ENCODE peak calls at places on chromosomes 12 and 14, in six cellular contexts. One of them, this sample, is unnamed.

GRCh38 chr14:93693914-93694313 is 94.4 kb downstream of the PRIMA1 start:
- DNase-seq in GOT3: no peak
- DNase-seq in natural killer cell: no peak
- DNase-seq in lung: no peak
- DNase-seq in AG04450: no peak
- DNase-seq in stimulated activated CD4-positive, alpha-beta T cell treated with anti-CD3 and anti-CD28 coated beads, TNF-alpha, amount 100 ng/mL, for 4 hours: no peak
- DNase-seq in this sample: no peak

GRCh38 chr12:110704750-110705149 is 15.8 kb upstream of the HVCN1 start:
- DNase-seq in natural killer cell: no peak
- DNase-seq in lung: no peak
- DNase-seq in stimulated activated CD4-positive, alpha-beta T cell treated with anti-CD3 and anti-CD28 coated beads, TNF-alpha, amount 100 ng/mL, for 4 hours: no peak
- DNase-seq in GOT3: no peak
- DNase-seq in AG04450: no peak
- DNase-seq in this sample: no peak

GRCh38 chr14:83849999-83850611 is 1679.8 kb upstream of the FLRT2 start:
- DNase-seq in natural killer cell: no peak
- DNase-seq in GOT3: no peak
- DNase-seq in stimulated activated CD4-positive, alpha-beta T cell treated with anti-CD3 and anti-CD28 coated beads, TNF-alpha, amount 100 ng/mL, for 4 hours: no peak
- DNase-seq in AG04450: no peak
- DNase-seq in lung: no peak
- DNase-seq in this sample: no peak

GRCh38 chr12:24232531-24232930 is 283.1 kb upstream of the SOX5 start:
- DNase-seq in GOT3: no peak
- DNase-seq in stimulated activated CD4-positive, alpha-beta T cell treated with anti-CD3 and anti-CD28 coated beads, TNF-alpha, amount 100 ng/mL, for 4 hours: no peak
- DNase-seq in AG04450: no peak
- DNase-seq in natural killer cell: no peak
- DNase-seq in lung: no peak
- DNase-seq in this sample: no peak

GRCh38 chr12:47302111-47302597 is 222.4 kb upstream of the AMIGO2 start:
- DNase-seq in AG04450: no peak
- DNase-seq in stimulated activated CD4-positive, alpha-beta T cell treated with anti-CD3 and anti-CD28 coated beads, TNF-alpha, amount 100 ng/mL, for 4 hours: no peak
- DNase-seq in lung: no peak
- DNase-seq in natural killer cell: no peak
- DNase-seq in GOT3: no peak
- DNase-seq in this sample: no peak

GRCh38 chr14:102264355-102264754 is 40.6 kb downstream of the MOK start:
- DNase-seq in stimulated activated CD4-positive, alpha-beta T cell treated with anti-CD3 and anti-CD28 coated beads, TNF-alpha, amount 100 ng/mL, for 4 hours: no peak
- DNase-seq in natural killer cell: no peak
- DNase-seq in AG04450: no peak
- DNase-seq in lung: no peak
- DNase-seq in GOT3: no peak
- DNase-seq in this sample: peak; percentile 63

GRCh38 chr14:24741871-24742270 is 107.9 kb upstream of the GZMB start:
- DNase-seq in stimulated activated CD4-positive, alpha-beta T cell treated with anti-CD3 and anti-CD28 coated beads, TNF-alpha, amount 100 ng/mL, for 4 hours: no peak
- DNase-seq in AG04450: no peak
- DNase-seq in natural killer cell: no peak
- DNase-seq in lung: no peak
- DNase-seq in GOT3: no peak
- DNase-seq in this sample: no peak

GRCh38 chr14:105282098-105282725 is 18.6 kb downstream of the BRF1 start:
- DNase-seq in GOT3: no peak
- DNase-seq in natural killer cell: no peak
- DNase-seq in stimulated activated CD4-positive, alpha-beta T cell treated with anti-CD3 and anti-CD28 coated beads, TNF-alpha, amount 100 ng/mL, for 4 hours: no peak
- DNase-seq in lung: no peak
- DNase-seq in AG04450: no peak
- DNase-seq in this sample: no peak

GRCh38 chr14:98077176-98077575 is 1194.8 kb downstream of the BCL11B start:
- DNase-seq in lung: no peak
- DNase-seq in natural killer cell: no peak
- DNase-seq in stimulated activated CD4-positive, alpha-beta T cell treated with anti-CD3 and anti-CD28 coated beads, TNF-alpha, amount 100 ng/mL, for 4 hours: no peak
- DNase-seq in GOT3: no peak
- DNase-seq in AG04450: no peak
- DNase-seq in this sample: no peak

GRCh38 chr12:68345763-68346162 is 13.6 kb upstream of the MDM1 start:
- DNase-seq in lung: no peak
- DNase-seq in stimulated activated CD4-positive, alpha-beta T cell treated with anti-CD3 and anti-CD28 coated beads, TNF-alpha, amount 100 ng/mL, for 4 hours: no peak
- DNase-seq in natural killer cell: no peak
- DNase-seq in GOT3: no peak
- DNase-seq in AG04450: no peak
- DNase-seq in this sample: no peak

GRCh38 chr12:56267443-56268071 is 815 bp downstream of the COQ10A start:
- DNase-seq in natural killer cell: no peak
- DNase-seq in GOT3: no peak
- DNase-seq in stimulated activated CD4-positive, alpha-beta T cell treated with anti-CD3 and anti-CD28 coated beads, TNF-alpha, amount 100 ng/mL, for 4 hours: no peak
- DNase-seq in AG04450: no peak
- DNase-seq in lung: no peak
- DNase-seq in this sample: no peak

GRCh38 chr12:120388711-120389431 is 19.9 kb upstream of the MSI1 start:
- DNase-seq in lung: no peak
- DNase-seq in GOT3: no peak
- DNase-seq in natural killer cell: no peak
- DNase-seq in AG04450: no peak
- DNase-seq in stimulated activated CD4-positive, alpha-beta T cell treated with anti-CD3 and anti-CD28 coated beads, TNF-alpha, amount 100 ng/mL, for 4 hours: no peak
- DNase-seq in this sample: no peak

GRCh38 chr14:99224116-99224910 is 47.7 kb downstream of the BCL11B start:
- DNase-seq in stimulated activated CD4-positive, alpha-beta T cell treated with anti-CD3 and anti-CD28 coated beads, TNF-alpha, amount 100 ng/mL, for 4 hours: no peak
- DNase-seq in natural killer cell: no peak
- DNase-seq in GOT3: no peak
- DNase-seq in AG04450: no peak
- DNase-seq in lung: no peak
- DNase-seq in this sample: no peak

GRCh38 chr14:51297066-51297465 is 57.0 kb downstream of the TMX1 start:
- DNase-seq in stimulated activated CD4-positive, alpha-beta T cell treated with anti-CD3 and anti-CD28 coated beads, TNF-alpha, amount 100 ng/mL, for 4 hours: no peak
- DNase-seq in natural killer cell: no peak
- DNase-seq in GOT3: no peak
- DNase-seq in lung: no peak
- DNase-seq in AG04450: no peak
- DNase-seq in this sample: no peak

GRCh38 chr12:53750812-53751335 is 905 bp downstream of the CISTR start:
- DNase-seq in stimulated activated CD4-positive, alpha-beta T cell treated with anti-CD3 and anti-CD28 coated beads, TNF-alpha, amount 100 ng/mL, for 4 hours: no peak
- DNase-seq in lung: no peak
- DNase-seq in GOT3: no peak
- DNase-seq in natural killer cell: no peak
- DNase-seq in AG04450: no peak
- DNase-seq in this sample: no peak

GRCh38 chr14:20820063-20820904 is 17.6 kb upstream of the RNASE1 start:
- DNase-seq in GOT3: no peak
- DNase-seq in lung: no peak
- DNase-seq in AG04450: no peak
- DNase-seq in stimulated activated CD4-positive, alpha-beta T cell treated with anti-CD3 and anti-CD28 coated beads, TNF-alpha, amount 100 ng/mL, for 4 hours: no peak
- DNase-seq in natural killer cell: no peak
- DNase-seq in this sample: no peak

GRCh38 chr14:53929871-53930685 is 26.5 kb downstream of the BMP4 start:
- DNase-seq in stimulated activated CD4-positive, alpha-beta T cell treated with anti-CD3 and anti-CD28 coated beads, TNF-alpha, amount 100 ng/mL, for 4 hours: no peak
- DNase-seq in natural killer cell: no peak
- DNase-seq in lung: no peak
- DNase-seq in AG04450: no peak
- DNase-seq in GOT3: no peak
- DNase-seq in this sample: no peak

GRCh38 chr12:22668441-22668840 is 43.5 kb downstream of the ETNK1 start:
- DNase-seq in lung: no peak
- DNase-seq in stimulated activated CD4-positive, alpha-beta T cell treated with anti-CD3 and anti-CD28 coated beads, TNF-alpha, amount 100 ng/mL, for 4 hours: no peak
- DNase-seq in AG04450: no peak
- DNase-seq in GOT3: no peak
- DNase-seq in natural killer cell: no peak
- DNase-seq in this sample: no peak

GRCh38 chr12:95633671-95634465 is 82.6 kb upstream of the USP44 start:
- DNase-seq in lung: no peak
- DNase-seq in stimulated activated CD4-positive, alpha-beta T cell treated with anti-CD3 and anti-CD28 coated beads, TNF-alpha, amount 100 ng/mL, for 4 hours: no peak
- DNase-seq in natural killer cell: no peak
- DNase-seq in AG04450: no peak
- DNase-seq in GOT3: no peak
- DNase-seq in this sample: no peak

GRCh38 chr12:59179231-59179630 is 258.9 kb upstream of the LRIG3 start:
- DNase-seq in natural killer cell: no peak
- DNase-seq in GOT3: no peak
- DNase-seq in stimulated activated CD4-positive, alpha-beta T cell treated with anti-CD3 and anti-CD28 coated beads, TNF-alpha, amount 100 ng/mL, for 4 hours: no peak
- DNase-seq in AG04450: no peak
- DNase-seq in lung: no peak
- DNase-seq in this sample: no peak

GRCh38 chr12:116125981-116126566 is 151.4 kb downstream of the MED13L start:
- DNase-seq in natural killer cell: no peak
- DNase-seq in stimulated activated CD4-positive, alpha-beta T cell treated with anti-CD3 and anti-CD28 coated beads, TNF-alpha, amount 100 ng/mL, for 4 hours: no peak
- DNase-seq in lung: no peak
- DNase-seq in GOT3: no peak
- DNase-seq in AG04450: no peak
- DNase-seq in this sample: no peak

GRCh38 chr14:85535916-85536834 is 6.2 kb downstream of the FLRT2 start:
- DNase-seq in AG04450: no peak
- DNase-seq in stimulated activated CD4-positive, alpha-beta T cell treated with anti-CD3 and anti-CD28 coated beads, TNF-alpha, amount 100 ng/mL, for 4 hours: no peak
- DNase-seq in GOT3: no peak
- DNase-seq in lung: no peak
- DNase-seq in natural killer cell: no peak
- DNase-seq in this sample: no peak

GRCh38 chr14:99721792-99722516 is 37.9 kb downstream of the CYP46A1 start:
- DNase-seq in GOT3: no peak
- DNase-seq in lung: no peak
- DNase-seq in natural killer cell: peak; percentile 6
- DNase-seq in stimulated activated CD4-positive, alpha-beta T cell treated with anti-CD3 and anti-CD28 coated beads, TNF-alpha, amount 100 ng/mL, for 4 hours: no peak
- DNase-seq in AG04450: no peak
- DNase-seq in this sample: no peak

GRCh38 chr12:53052419-53053222 is 2.8 kb downstream of the TNS2 start:
- DNase-seq in AG04450: no peak
- DNase-seq in lung: peak; percentile 91
- DNase-seq in GOT3: no peak
- DNase-seq in natural killer cell: no peak
- DNase-seq in stimulated activated CD4-positive, alpha-beta T cell treated with anti-CD3 and anti-CD28 coated beads, TNF-alpha, amount 100 ng/mL, for 4 hours: no peak
- DNase-seq in this sample: no peak

GRCh38 chr14:106813477-106813823 is 1287.1 kb downstream of the TMEM121 start:
- DNase-seq in GOT3: no peak
- DNase-seq in lung: no peak
- DNase-seq in AG04450: no peak
- DNase-seq in stimulated activated CD4-positive, alpha-beta T cell treated with anti-CD3 and anti-CD28 coated beads, TNF-alpha, amount 100 ng/mL, for 4 hours: no peak
- DNase-seq in natural killer cell: no peak
- DNase-seq in this sample: no peak

GRCh38 chr14:57699947-57700346 is 165.9 kb downstream of the SLC35F4 start:
- DNase-seq in AG04450: no peak
- DNase-seq in lung: no peak
- DNase-seq in GOT3: no peak
- DNase-seq in natural killer cell: no peak
- DNase-seq in stimulated activated CD4-positive, alpha-beta T cell treated with anti-CD3 and anti-CD28 coated beads, TNF-alpha, amount 100 ng/mL, for 4 hours: no peak
- DNase-seq in this sample: no peak

GRCh38 chr14:105337966-105338365 is 23.4 kb downstream of the PACS2 start:
- DNase-seq in lung: no peak
- DNase-seq in natural killer cell: no peak
- DNase-seq in GOT3: no peak
- DNase-seq in stimulated activated CD4-positive, alpha-beta T cell treated with anti-CD3 and anti-CD28 coated beads, TNF-alpha, amount 100 ng/mL, for 4 hours: no peak
- DNase-seq in AG04450: no peak
- DNase-seq in this sample: no peak

GRCh38 chr12:6778571-6779550 is 6.5 kb downstream of the LAG3 start:
- DNase-seq in GOT3: peak; percentile 76
- DNase-seq in AG04450: peak; percentile 85
- DNase-seq in stimulated activated CD4-positive, alpha-beta T cell treated with anti-CD3 and anti-CD28 coated beads, TNF-alpha, amount 100 ng/mL, for 4 hours: peak; percentile 74
- DNase-seq in lung: peak; percentile 95
- DNase-seq in natural killer cell: peak; percentile 79
- DNase-seq in this sample: peak; percentile 94

GRCh38 chr14:43481864-43482263 is 1025.2 kb downstream of the FSCB start:
- DNase-seq in GOT3: no peak
- DNase-seq in lung: no peak
- DNase-seq in natural killer cell: no peak
- DNase-seq in AG04450: no peak
- DNase-seq in stimulated activated CD4-positive, alpha-beta T cell treated with anti-CD3 and anti-CD28 coated beads, TNF-alpha, amount 100 ng/mL, for 4 hours: no peak
- DNase-seq in this sample: no peak

This sample was measured in stimulated activated effector memory CD8-positive, alpha-beta T cell treated with anti-CD3 and anti-CD28 coated beads, Interleukin-12 subunit alpha, Interleukin-12 subunit beta, amount 100 ng/mL, for 72 hours.